ENCODE peak calls at places on chromosomes 3 and 15, in eight cellular contexts. One of them, this sample, is unnamed.

GRCh38 chr3:45480218-45480617 is 91.8 kb downstream of the LARS2 start:
- DNase-seq in Peyer's patch: no peak
- DNase-seq in left ventricle myocardium inferior: no peak
- DNase-seq in right lobe of liver: peak; percentile 60
- DNase-seq in lower lobe of right lung: no peak
- DNase-seq in right atrium auricular region: no peak
- DNase-seq in A549: no peak
- DNase-seq in tibial nerve: no peak
- DNase-seq in this sample: no peak

GRCh38 chr3:77298405-77298804 is 258.5 kb downstream of the ROBO2 start:
- DNase-seq in left ventricle myocardium inferior: no peak
- DNase-seq in tibial nerve: no peak
- DNase-seq in right lobe of liver: no peak
- DNase-seq in A549: no peak
- DNase-seq in Peyer's patch: no peak
- DNase-seq in right atrium auricular region: no peak
- DNase-seq in lower lobe of right lung: no peak
- DNase-seq in this sample: no peak

GRCh38 chr3:120481056-120481455 is 30.3 kb upstream of the FSTL1 start:
- DNase-seq in right atrium auricular region: no peak
- DNase-seq in tibial nerve: no peak
- DNase-seq in right lobe of liver: no peak
- DNase-seq in A549: no peak
- DNase-seq in Peyer's patch: no peak
- DNase-seq in left ventricle myocardium inferior: no peak
- DNase-seq in lower lobe of right lung: no peak
- DNase-seq in this sample: no peak

GRCh38 chr3:24415819-24416218 is 78.8 kb downstream of the THRB start:
- DNase-seq in left ventricle myocardium inferior: no peak
- DNase-seq in right atrium auricular region: no peak
- DNase-seq in A549: no peak
- DNase-seq in lower lobe of right lung: no peak
- DNase-seq in right lobe of liver: no peak
- DNase-seq in tibial nerve: no peak
- DNase-seq in Peyer's patch: no peak
- DNase-seq in this sample: no peak

GRCh38 chr15:70474682-70475438 is 288.5 kb downstream of the UACA start:
- DNase-seq in tibial nerve: peak; percentile 67
- DNase-seq in right atrium auricular region: peak; percentile 83
- DNase-seq in left ventricle myocardium inferior: peak; percentile 36
- DNase-seq in lower lobe of right lung: peak; percentile 89
- DNase-seq in right lobe of liver: peak; percentile 97
- DNase-seq in A549: peak; percentile 96
- DNase-seq in Peyer's patch: no peak
- DNase-seq in this sample: peak; percentile 88

GRCh38 chr15:65192016-65192415 is 6.9 kb upstream of the CLPX start:
- DNase-seq in Peyer's patch: no peak
- DNase-seq in right lobe of liver: no peak
- DNase-seq in left ventricle myocardium inferior: no peak
- DNase-seq in lower lobe of right lung: no peak
- DNase-seq in tibial nerve: no peak
- DNase-seq in right atrium auricular region: no peak
- DNase-seq in A549: peak; percentile 62
- DNase-seq in this sample: no peak

GRCh38 chr3:134749802-134750553 is 45.1 kb upstream of the EPHB1 start:
- DNase-seq in tibial nerve: no peak
- DNase-seq in right atrium auricular region: peak; percentile 28
- DNase-seq in Peyer's patch: no peak
- DNase-seq in left ventricle myocardium inferior: no peak
- DNase-seq in right lobe of liver: no peak
- DNase-seq in A549: no peak
- DNase-seq in lower lobe of right lung: no peak
- DNase-seq in this sample: no peak

GRCh38 chr3:129560269-129560787 is 17.4 kb downstream of the H1-8 start:
- DNase-seq in right lobe of liver: no peak
- DNase-seq in tibial nerve: no peak
- DNase-seq in Peyer's patch: no peak
- DNase-seq in left ventricle myocardium inferior: peak; percentile 60
- DNase-seq in lower lobe of right lung: no peak
- DNase-seq in A549: no peak
- DNase-seq in right atrium auricular region: peak; percentile 74
- DNase-seq in this sample: peak; percentile 75

GRCh38 chr3:22887664-22888291 is 315.3 kb upstream of the UBE2E2 start:
- DNase-seq in Peyer's patch: no peak
- DNase-seq in lower lobe of right lung: no peak
- DNase-seq in right atrium auricular region: no peak
- DNase-seq in left ventricle myocardium inferior: no peak
- DNase-seq in A549: peak; percentile 53
- DNase-seq in right lobe of liver: no peak
- DNase-seq in tibial nerve: no peak
- DNase-seq in this sample: no peak

GRCh38 chr3:131630117-131630516 is 127.3 kb upstream of the MRPL3 start:
- DNase-seq in left ventricle myocardium inferior: no peak
- DNase-seq in tibial nerve: no peak
- DNase-seq in Peyer's patch: no peak
- DNase-seq in right lobe of liver: no peak
- DNase-seq in right atrium auricular region: no peak
- DNase-seq in A549: no peak
- DNase-seq in lower lobe of right lung: no peak
- DNase-seq in this sample: no peak

GRCh38 chr15:98914626-98915025 is 93.0 kb downstream of the PGPEP1L start:
- DNase-seq in left ventricle myocardium inferior: no peak
- DNase-seq in right lobe of liver: no peak
- DNase-seq in Peyer's patch: no peak
- DNase-seq in right atrium auricular region: no peak
- DNase-seq in A549: peak; percentile 38
- DNase-seq in lower lobe of right lung: no peak
- DNase-seq in tibial nerve: no peak
- DNase-seq in this sample: no peak

GRCh38 chr3:141738636-141739363 is 702 bp downstream of the RNF7 start:
- DNase-seq in lower lobe of right lung: no peak
- DNase-seq in tibial nerve: peak; percentile 21
- DNase-seq in A549: peak; percentile 51
- DNase-seq in left ventricle myocardium inferior: no peak
- DNase-seq in Peyer's patch: no peak
- DNase-seq in right atrium auricular region: no peak
- DNase-seq in right lobe of liver: no peak
- DNase-seq in this sample: no peak

GRCh38 chr3:179622023-179622422 is 17.4 kb downstream of the NDUFB5 start:
- DNase-seq in lower lobe of right lung: no peak
- DNase-seq in right atrium auricular region: no peak
- DNase-seq in Peyer's patch: no peak
- DNase-seq in tibial nerve: no peak
- DNase-seq in left ventricle myocardium inferior: no peak
- DNase-seq in right lobe of liver: no peak
- DNase-seq in A549: no peak
- DNase-seq in this sample: no peak

GRCh38 chr3:150040097-150040496 is 69.4 kb upstream of the PFN2 start:
- DNase-seq in right lobe of liver: no peak
- DNase-seq in lower lobe of right lung: no peak
- DNase-seq in tibial nerve: no peak
- DNase-seq in Peyer's patch: no peak
- DNase-seq in left ventricle myocardium inferior: no peak
- DNase-seq in right atrium auricular region: no peak
- DNase-seq in A549: no peak
- DNase-seq in this sample: no peak

DNA sequence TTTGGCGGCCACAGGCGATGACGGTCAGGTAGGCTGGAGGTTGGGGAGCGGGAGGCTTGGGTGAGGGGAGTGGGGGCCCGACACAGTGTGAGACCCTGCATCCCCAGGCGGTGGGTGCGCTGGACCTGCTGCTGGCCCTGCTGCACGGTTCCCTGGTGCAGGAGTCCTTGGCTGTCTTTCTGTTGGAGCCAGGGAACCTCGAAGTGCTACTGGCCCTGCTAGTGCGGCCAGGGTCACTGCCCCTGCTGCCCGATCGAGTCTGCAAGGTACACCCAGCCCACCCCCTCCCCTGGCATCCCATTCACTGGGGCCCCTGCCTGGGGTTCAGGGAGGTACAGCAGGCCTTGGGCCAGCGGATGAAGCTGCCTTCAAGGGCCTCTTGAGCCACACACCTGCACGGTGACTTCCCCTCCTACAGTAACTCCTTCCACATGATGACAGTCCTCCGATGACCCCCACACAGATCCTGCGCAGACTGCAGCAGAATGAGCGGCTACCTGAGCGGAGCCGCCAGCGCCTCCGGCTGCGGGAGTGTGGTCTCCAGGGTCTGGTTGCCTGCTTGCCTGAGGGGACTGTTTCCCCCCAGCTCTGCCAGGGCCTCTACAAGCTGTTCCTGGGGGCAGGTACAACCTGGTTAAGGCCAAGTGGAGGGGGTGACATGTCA is 19.5 kb downstream of the NBEAL2 start:
- DNase-seq in Peyer's patch: no peak
- DNase-seq in A549: no peak
- DNase-seq in tibial nerve: no peak
- DNase-seq in lower lobe of right lung: no peak
- DNase-seq in right lobe of liver: no peak
- DNase-seq in left ventricle myocardium inferior: peak; percentile 14
- DNase-seq in right atrium auricular region: no peak
- DNase-seq in this sample: peak; percentile 45
- H3K9me3 ChIP-seq in Peyer's patch: no peaks in the 10 kb centered on the region
- H3K9me3 ChIP-seq in A549: no peaks in the 10 kb centered on the region
- H3K9me3 ChIP-seq in tibial nerve: no peaks in the 10 kb centered on the region
- H3K9me3 ChIP-seq in lower lobe of right lung: no peaks in the 10 kb centered on the region
- H3K9me3 ChIP-seq in right lobe of liver: no peaks in the 10 kb centered on the region
- H3K9me3 ChIP-seq in left ventricle myocardium inferior: no peaks in the 10 kb centered on the region
- H3K9me3 ChIP-seq in right atrium auricular region: no peaks in the 10 kb centered on the region
- H3K9me3 ChIP-seq in this sample: no peaks in the 10 kb centered on the region

GRCh38 chr15:67385971-67386370 is 131.4 kb downstream of the IQCH start:
- DNase-seq in right atrium auricular region: no peak
- DNase-seq in lower lobe of right lung: no peak
- DNase-seq in Peyer's patch: no peak
- DNase-seq in A549: no peak
- DNase-seq in right lobe of liver: no peak
- DNase-seq in left ventricle myocardium inferior: no peak
- DNase-seq in tibial nerve: no peak
- DNase-seq in this sample: no peak

GRCh38 chr15:67384761-67385160 is 130.2 kb downstream of the IQCH start:
- DNase-seq in lower lobe of right lung: no peak
- DNase-seq in right lobe of liver: no peak
- DNase-seq in Peyer's patch: no peak
- DNase-seq in left ventricle myocardium inferior: no peak
- DNase-seq in tibial nerve: no peak
- DNase-seq in right atrium auricular region: no peak
- DNase-seq in A549: no peak
- DNase-seq in this sample: no peak

GRCh38 chr15:67381416-67382045 is 126.9 kb downstream of the IQCH start:
- DNase-seq in A549: no peak
- DNase-seq in right atrium auricular region: no peak
- DNase-seq in right lobe of liver: no peak
- DNase-seq in tibial nerve: no peak
- DNase-seq in lower lobe of right lung: no peak
- DNase-seq in Peyer's patch: no peak
- DNase-seq in left ventricle myocardium inferior: no peak
- DNase-seq in this sample: no peak

GRCh38 chr15:67382723-67383122 is 128.1 kb downstream of the IQCH start:
- DNase-seq in right atrium auricular region: no peak
- DNase-seq in left ventricle myocardium inferior: no peak
- DNase-seq in right lobe of liver: no peak
- DNase-seq in lower lobe of right lung: no peak
- DNase-seq in tibial nerve: no peak
- DNase-seq in A549: no peak
- DNase-seq in Peyer's patch: no peak
- DNase-seq in this sample: no peak

GRCh38 chr15:67383903-67384302 is 129.3 kb downstream of the IQCH start:
- DNase-seq in right atrium auricular region: no peak
- DNase-seq in right lobe of liver: no peak
- DNase-seq in tibial nerve: no peak
- DNase-seq in lower lobe of right lung: no peak
- DNase-seq in A549: peak; percentile 35
- DNase-seq in Peyer's patch: no peak
- DNase-seq in left ventricle myocardium inferior: no peak
- DNase-seq in this sample: no peak
- TF ChIP-seq CTCF in right atrium auricular region: no peak
- TF ChIP-seq CTCF in right lobe of liver: no peak
- TF ChIP-seq CTCF in tibial nerve: no peak
- TF ChIP-seq CTCF in lower lobe of right lung: no peak
- TF ChIP-seq CTCF in A549: peak; percentile 29
- TF ChIP-seq CTCF in Peyer's patch: no peak
- TF ChIP-seq CTCF in left ventricle myocardium inferior: no peak
- TF ChIP-seq CTCF in this sample: no peak

GRCh38 chr3:197249542-197249941 is 48.9 kb downstream of the DLG1 start:
- DNase-seq in left ventricle myocardium inferior: no peak
- DNase-seq in Peyer's patch: no peak
- DNase-seq in lower lobe of right lung: no peak
- DNase-seq in right atrium auricular region: no peak
- DNase-seq in tibial nerve: no peak
- DNase-seq in A549: no peak
- DNase-seq in right lobe of liver: no peak
- DNase-seq in this sample: no peak
- H3K9me3 ChIP-seq in left ventricle myocardium inferior: peaks cover 31% of the 10 kb centered on the region
- H3K9me3 ChIP-seq in Peyer's patch: peaks cover 20% of the 10 kb centered on the region
- H3K9me3 ChIP-seq in lower lobe of right lung: peaks cover 31% of the 10 kb centered on the region
- H3K9me3 ChIP-seq in right atrium auricular region: no peaks in the 10 kb centered on the region
- H3K9me3 ChIP-seq in tibial nerve: peaks cover 30% of the 10 kb centered on the region
- H3K9me3 ChIP-seq in A549: peaks cover 28% of the 10 kb centered on the region
- H3K9me3 ChIP-seq in right lobe of liver: no peaks in the 10 kb centered on the region
- H3K9me3 ChIP-seq in this sample: peaks cover 20% of the 10 kb centered on the region

GRCh38 chr15:78242128-78242527 is 7.8 kb upstream of the ACSBG1 start:
- DNase-seq in tibial nerve: no peak
- DNase-seq in lower lobe of right lung: no peak
- DNase-seq in A549: peak; percentile 41
- DNase-seq in right lobe of liver: no peak
- DNase-seq in right atrium auricular region: no peak
- DNase-seq in Peyer's patch: no peak
- DNase-seq in left ventricle myocardium inferior: no peak
- DNase-seq in this sample: no peak

GRCh38 chr15:78243076-78243475 is 8.7 kb upstream of the ACSBG1 start:
- DNase-seq in Peyer's patch: no peak
- DNase-seq in left ventricle myocardium inferior: no peak
- DNase-seq in tibial nerve: no peak
- DNase-seq in right lobe of liver: peak; percentile 23
- DNase-seq in A549: no peak
- DNase-seq in lower lobe of right lung: no peak
- DNase-seq in right atrium auricular region: no peak
- DNase-seq in this sample: no peak

GRCh38 chr15:78239811-78240210 is 5.4 kb upstream of the ACSBG1 start:
- DNase-seq in lower lobe of right lung: no peak
- DNase-seq in A549: no peak
- DNase-seq in left ventricle myocardium inferior: no peak
- DNase-seq in Peyer's patch: no peak
- DNase-seq in right atrium auricular region: no peak
- DNase-seq in right lobe of liver: no peak
- DNase-seq in tibial nerve: no peak
- DNase-seq in this sample: no peak

GRCh38 chr15:78243491-78243941 is 9.2 kb upstream of the ACSBG1 start:
- DNase-seq in tibial nerve: no peak
- DNase-seq in left ventricle myocardium inferior: peak; percentile 57
- DNase-seq in A549: no peak
- DNase-seq in right atrium auricular region: no peak
- DNase-seq in right lobe of liver: peak; percentile 58
- DNase-seq in lower lobe of right lung: no peak
- DNase-seq in Peyer's patch: no peak
- DNase-seq in this sample: peak; percentile 42

DNA sequence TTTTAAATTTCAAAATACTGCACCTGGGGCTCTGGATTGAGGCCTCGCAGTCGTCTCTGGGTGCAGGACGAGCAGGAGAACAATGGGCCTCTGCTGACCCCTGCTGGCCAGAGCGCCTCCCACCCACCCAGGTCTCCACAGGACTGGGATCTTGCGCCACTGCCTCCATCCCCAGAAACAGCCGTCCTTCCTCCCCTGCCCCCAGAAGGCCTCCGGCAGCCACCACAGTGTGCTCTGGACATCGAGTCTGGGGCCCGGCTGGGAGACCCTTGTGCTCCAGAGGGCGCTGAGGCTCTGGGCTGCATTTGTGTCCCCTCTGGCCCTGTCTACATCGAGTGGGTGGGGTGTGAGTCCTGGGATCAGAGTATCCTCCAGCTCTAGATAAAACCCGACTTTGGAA is 6.7 kb upstream of the ACSBG1 start:
- DNase-seq in left ventricle myocardium inferior: peak; percentile 86
- DNase-seq in right lobe of liver: peak; percentile 88
- DNase-seq in right atrium auricular region: peak; percentile 87
- DNase-seq in Peyer's patch: peak; percentile 75
- DNase-seq in A549: peak; percentile 83
- DNase-seq in tibial nerve: peak; percentile 92
- DNase-seq in lower lobe of right lung: peak; percentile 87
- DNase-seq in this sample: peak; percentile 86
- TF ChIP-seq CTCF in left ventricle myocardium inferior: peak; percentile 92
- TF ChIP-seq CTCF in right lobe of liver: peak; percentile 91
- TF ChIP-seq CTCF in right atrium auricular region: peak; percentile 92
- TF ChIP-seq CTCF in Peyer's patch: peak; percentile 81
- TF ChIP-seq CTCF in A549: peak; percentile 94
- TF ChIP-seq CTCF in tibial nerve: peak; percentile 89
- TF ChIP-seq CTCF in lower lobe of right lung: peak; percentile 87
- TF ChIP-seq CTCF in this sample: peak; percentile 91

This sample was measured in psoas muscle.